ENCODE peak calls at places on chromosomes 6 and 20, in six cellular contexts. U is NCI-H2171 treated with DMSO at 0.1 percent for 48 hours, A is nucleus accumbens, B is naive B cell, J is PC-3, P is AG10803. L is an unnamed sample.

GRCh38 chr20:10699941-10700340 is 26.1 kb upstream of the JAG1 start:
- DNase-seq in A (no peak), B (no peak), J (no peak), U (no peak), P (no peak), L (no peak)

GRCh38 chr6:21595265-21595950 is 1.9 kb downstream of the SOX4 start:
- DNase-seq in B (peak), A (no peak), U (no peak), J (peak), P (peak), L (peak)

GRCh38 chr6:72832271-72832670 is 210.4 kb downstream of the KCNQ5 start:
- DNase-seq in B (no peak), A (no peak), J (no peak), U (no peak), P (peak), L (no peak)

GRCh38 chr20:17491488-17491887 is 39.7 kb downstream of the BFSP1 start:
- DNase-seq in P (no peak), B (no peak), U (no peak), A (no peak), J (no peak), L (no peak)

GRCh38 chr20:11266571-11266970 is 592.8 kb upstream of the JAG1 start:
- DNase-seq in P (no peak), A (no peak), U (no peak), J (peak), B (no peak), L (no peak)

GRCh38 chr6:43809417-43810305 is 39.6 kb downstream of the VEGFA start:
- DNase-seq in J (peak), A (no peak), B (no peak), U (peak), P (no peak), L (no peak)

GRCh38 chr6:149863846-149864577 is at the start of gene LRP11:
- DNase-seq in J (peak), A (peak), B (peak), P (peak), U (peak), L (peak)

GRCh38 chr20:41029150-41029872 is 689 bp downstream of the TOP1 start:
- DNase-seq in B (no peak), P (no peak), J (no peak), A (peak), U (peak), L (peak)

GRCh38 chr6:76264466-76264865 is 192.0 kb upstream of the IMPG1 start:
- DNase-seq in A (no peak), B (no peak), U (no peak), P (no peak), J (peak), L (no peak)

GRCh38 chr20:21117521-21117920 is 8.4 kb upstream of the KIZ start:
- DNase-seq in P (no peak), A (no peak), B (no peak), J (no peak), U (no peak), L (no peak)

GRCh38 chr6:77669913-77670312 is 17.1 kb downstream of the MEI4 start:
- DNase-seq in A (no peak), P (no peak), J (no peak), B (no peak), U (no peak), L (no peak)

GRCh38 chr20:25859649-25860530 is 163.2 kb upstream of the ZNF337 start:
- DNase-seq in P (peak), B (peak), U (peak), J (peak), A (peak), L (peak)

GRCh38 chr6:71294121-71294523 is 5.5 kb downstream of the OGFRL1 start:
- DNase-seq in A (no peak), U (no peak), P (peak), B (no peak), J (peak), L (no peak)

GRCh38 chr6:135114355-135115145 is 59.9 kb upstream of the HBS1L start:
- DNase-seq in A (no peak), B (no peak), J (no peak), U (no peak), P (no peak), L (no peak)

GRCh38 chr20:48739395-48740268 is 88.2 kb downstream of the PREX1 start:
- DNase-seq in U (no peak), B (no peak), P (peak), J (no peak), A (no peak), L (no peak)